ENCODE peak calls at places on chromosome 2, in eight cellular contexts. One of them, this sample, is unnamed.
A peak's percentile ranks its signal among the peaks of the same experiment; 100 is the strongest.

GRCh38 chr2:163553601-163554000 is 182.2 kb downstream of the FIGN start:
- DNase-seq in A549: no peak
- DNase-seq in stomach: no peak
- DNase-seq in ovary: no peak
- DNase-seq in SK-N-SH: peak; percentile 51
- DNase-seq in K562: no peak
- DNase-seq in transverse colon: no peak
- DNase-seq in HepG2: no peak
- DNase-seq in this sample: no peak

GRCh38 chr2:105125428-105125827 is 87.6 kb downstream of the MRPS9 start:
- DNase-seq in A549: no peak
- DNase-seq in stomach: no peak
- DNase-seq in ovary: no peak
- DNase-seq in SK-N-SH: peak; percentile 41
- DNase-seq in K562: peak; percentile 54
- DNase-seq in transverse colon: no peak
- DNase-seq in HepG2: peak; percentile 12
- DNase-seq in this sample: no peak

GRCh38 chr2:69509750-69510140 is 72.5 kb upstream of the NFU1 start:
- DNase-seq in A549: no peak
- DNase-seq in stomach: no peak
- DNase-seq in ovary: no peak
- DNase-seq in SK-N-SH: no peak
- DNase-seq in K562: no peak
- DNase-seq in transverse colon: no peak
- DNase-seq in HepG2: no peak
- DNase-seq in this sample: no peak

GRCh38 chr2:197163755-197164753 is 146.5 kb downstream of the ANKRD44 start:
- DNase-seq in A549: no peak
- DNase-seq in stomach: no peak
- DNase-seq in ovary: no peak
- DNase-seq in SK-N-SH: no peak
- DNase-seq in K562: no peak
- DNase-seq in transverse colon: no peak
- DNase-seq in HepG2: no peak
- DNase-seq in this sample: no peak

GRCh38 chr2:70985956-70986355 is 7.5 kb downstream of the ANKRD53 start:
- DNase-seq in A549: no peak
- DNase-seq in stomach: no peak
- DNase-seq in ovary: no peak
- DNase-seq in SK-N-SH: no peak
- DNase-seq in K562: no peak
- DNase-seq in transverse colon: no peak
- DNase-seq in HepG2: no peak
- DNase-seq in this sample: peak; percentile 20

GRCh38 chr2:160353166-160353565 is 140.4 kb downstream of the RBMS1 start:
- DNase-seq in A549: no peak
- DNase-seq in stomach: no peak
- DNase-seq in ovary: no peak
- DNase-seq in SK-N-SH: no peak
- DNase-seq in K562: no peak
- DNase-seq in transverse colon: no peak
- DNase-seq in HepG2: no peak
- DNase-seq in this sample: no peak

GRCh38 chr2:44137872-44138551 is 30.7 kb upstream of the PPM1B start:
- DNase-seq in A549: no peak
- DNase-seq in stomach: no peak
- DNase-seq in ovary: no peak
- DNase-seq in SK-N-SH: no peak
- DNase-seq in K562: no peak
- DNase-seq in transverse colon: no peak
- DNase-seq in HepG2: no peak
- DNase-seq in this sample: no peak

GRCh38 chr2:43158259-43158880 is 68.0 kb downstream of the ZFP36L2 start:
- DNase-seq in A549: peak; percentile 79
- DNase-seq in stomach: peak; percentile 87
- DNase-seq in ovary: peak; percentile 67
- DNase-seq in SK-N-SH: no peak
- DNase-seq in K562: no peak
- DNase-seq in transverse colon: peak; percentile 85
- DNase-seq in HepG2: peak; percentile 74
- DNase-seq in this sample: peak; percentile 95

GRCh38 chr2:23519334-23519651 is 134.3 kb downstream of the KLHL29 start:
- DNase-seq in A549: no peak
- DNase-seq in stomach: no peak
- DNase-seq in ovary: no peak
- DNase-seq in SK-N-SH: no peak
- DNase-seq in K562: no peak
- DNase-seq in transverse colon: no peak
- DNase-seq in HepG2: no peak
- DNase-seq in this sample: no peak

GRCh38 chr2:185644828-185645227 is 93.8 kb upstream of the FSIP2 start:
- DNase-seq in A549: no peak
- DNase-seq in stomach: no peak
- DNase-seq in ovary: no peak
- DNase-seq in SK-N-SH: no peak
- DNase-seq in K562: no peak
- DNase-seq in transverse colon: no peak
- DNase-seq in HepG2: no peak
- DNase-seq in this sample: no peak

GRCh38 chr2:7925506-7925905 is 756.4 kb upstream of the ID2 start:
- DNase-seq in A549: no peak
- DNase-seq in stomach: no peak
- DNase-seq in ovary: no peak
- DNase-seq in SK-N-SH: no peak
- DNase-seq in K562: no peak
- DNase-seq in transverse colon: no peak
- DNase-seq in HepG2: no peak
- DNase-seq in this sample: no peak

GRCh38 chr2:7929276-7929675 is 752.6 kb upstream of the ID2 start:
- DNase-seq in A549: no peak
- DNase-seq in stomach: no peak
- DNase-seq in ovary: no peak
- DNase-seq in SK-N-SH: no peak
- DNase-seq in K562: no peak
- DNase-seq in transverse colon: no peak
- DNase-seq in HepG2: no peak
- DNase-seq in this sample: no peak

GRCh38 chr2:7930800-7931635 is 750.8 kb upstream of the ID2 start:
- DNase-seq in A549: no peak
- DNase-seq in stomach: no peak
- DNase-seq in ovary: peak; percentile 81
- DNase-seq in SK-N-SH: no peak
- DNase-seq in K562: no peak
- DNase-seq in transverse colon: no peak
- DNase-seq in HepG2: no peak
- DNase-seq in this sample: peak; percentile 81

GRCh38 chr2:7924033-7924762 is 757.7 kb upstream of the ID2 start:
- DNase-seq in A549: no peak
- DNase-seq in stomach: no peak
- DNase-seq in ovary: no peak
- DNase-seq in SK-N-SH: no peak
- DNase-seq in K562: no peak
- DNase-seq in transverse colon: no peak
- DNase-seq in HepG2: no peak
- DNase-seq in this sample: no peak

DNA sequence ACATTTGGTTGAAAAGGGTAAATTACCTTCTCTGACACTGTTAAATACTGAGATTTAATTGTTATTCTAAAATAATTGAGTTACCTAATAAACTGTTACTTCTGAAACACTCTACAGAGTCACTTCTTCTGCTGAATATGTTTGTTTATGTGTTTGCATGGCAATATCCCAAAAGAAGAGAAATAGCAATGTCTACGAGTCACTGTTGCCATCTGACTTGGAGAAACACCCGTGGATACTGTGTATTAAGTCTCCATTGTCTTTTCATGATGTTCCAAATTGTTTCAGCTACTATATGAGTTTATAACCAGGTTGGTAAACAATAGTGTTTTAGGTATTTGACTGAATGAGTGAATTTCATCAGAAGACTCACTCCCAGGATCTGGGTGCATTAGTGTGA is 754.2 kb upstream of the ID2 start:
- DNase-seq in A549: no peak
- DNase-seq in stomach: no peak
- DNase-seq in ovary: no peak
- DNase-seq in SK-N-SH: no peak
- DNase-seq in K562: no peak
- DNase-seq in transverse colon: no peak
- DNase-seq in HepG2: no peak
- DNase-seq in this sample: no peak
- H3K4me3 ChIP-seq in A549: no peak overlapping the region
- H3K4me3 ChIP-seq in stomach: no peak overlapping the region
- H3K4me3 ChIP-seq in ovary: no peak overlapping the region
- H3K4me3 ChIP-seq in SK-N-SH: no peak overlapping the region
- H3K4me3 ChIP-seq in K562: no peak overlapping the region
- H3K4me3 ChIP-seq in transverse colon: no peak overlapping the region
- H3K4me3 ChIP-seq in HepG2: no peak overlapping the region
- H3K4me3 ChIP-seq in this sample: no peak overlapping the region

DNA sequence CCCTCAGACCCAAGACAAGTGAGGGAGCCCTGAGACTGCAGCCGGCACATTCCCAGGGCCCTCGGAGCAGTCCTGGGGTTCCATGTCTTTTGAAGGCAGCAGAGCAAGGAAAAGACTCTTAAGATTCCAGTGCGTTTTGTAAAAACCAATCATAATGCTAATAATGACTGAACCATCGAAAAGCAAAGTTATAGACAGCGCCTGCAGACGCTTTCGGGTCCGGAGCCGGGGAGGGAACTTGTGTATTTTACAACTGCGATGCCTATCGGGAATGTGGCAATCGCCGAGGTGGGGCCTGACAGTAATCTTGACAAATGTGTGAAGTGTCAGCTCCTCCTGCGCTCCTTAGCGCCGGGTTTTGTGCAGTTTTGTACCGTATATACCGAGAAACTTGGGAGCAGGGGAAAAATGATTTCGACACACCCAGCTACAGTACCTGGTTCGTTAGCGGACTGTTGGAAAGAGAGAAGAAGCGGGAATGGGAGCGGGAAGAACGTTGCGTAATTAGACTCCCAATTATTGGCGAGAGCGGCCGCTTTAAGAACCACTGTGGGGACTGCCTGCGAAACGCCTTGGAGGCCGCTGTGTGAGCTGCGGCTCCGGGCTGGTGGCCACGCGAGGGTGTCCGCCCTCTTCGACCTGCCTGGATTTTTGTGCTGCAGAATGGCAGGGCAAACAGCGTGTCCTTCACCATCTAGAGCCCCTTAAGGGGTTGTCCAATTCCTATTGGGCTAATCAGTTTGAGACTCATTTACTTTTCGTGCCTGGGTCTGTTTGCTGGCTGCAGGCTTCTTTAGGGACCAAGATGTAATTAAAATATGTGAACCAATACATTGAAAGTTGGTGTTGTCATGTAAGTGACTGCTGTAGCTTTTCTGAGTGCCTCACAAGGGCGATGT is 2.4 kb downstream of the EPAS1 start:
- DNase-seq in A549: peak; percentile 62
- DNase-seq in stomach: peak; percentile 75
- DNase-seq in ovary: peak; percentile 84
- DNase-seq in SK-N-SH: peak; percentile 72
- DNase-seq in K562: peak; percentile 45
- DNase-seq in transverse colon: peak; percentile 77
- DNase-seq in HepG2: peak; percentile 58
- DNase-seq in this sample: peak; percentile 88
- TF ChIP-seq EP300 in A549: no peak
- TF ChIP-seq EP300 in stomach: no peak
- TF ChIP-seq EP300 in ovary: no peak
- TF ChIP-seq EP300 in SK-N-SH: no peak
- TF ChIP-seq EP300 in K562: no peak
- TF ChIP-seq EP300 in transverse colon: no peak
- TF ChIP-seq EP300 in HepG2: peak; percentile 46
- TF ChIP-seq EP300 in this sample: no peak

GRCh38 chr2:108988796-108989713 is at the start of gene EDAR:
- DNase-seq in A549: peak; percentile 64
- DNase-seq in stomach: peak; percentile 63
- DNase-seq in ovary: no peak
- DNase-seq in SK-N-SH: peak; percentile 67
- DNase-seq in K562: peak; percentile 25
- DNase-seq in transverse colon: peak; percentile 69
- DNase-seq in HepG2: peak; percentile 54
- DNase-seq in this sample: no peak

GRCh38 chr2:108993095-108993937 is 4.3 kb upstream of the EDAR start:
- DNase-seq in A549: no peak
- DNase-seq in stomach: no peak
- DNase-seq in ovary: no peak
- DNase-seq in SK-N-SH: no peak
- DNase-seq in K562: no peak
- DNase-seq in transverse colon: no peak
- DNase-seq in HepG2: peak; percentile 63
- DNase-seq in this sample: no peak

GRCh38 chr2:108987111-108987510 is 1.9 kb downstream of the EDAR start:
- DNase-seq in A549: no peak
- DNase-seq in stomach: no peak
- DNase-seq in ovary: no peak
- DNase-seq in SK-N-SH: no peak
- DNase-seq in K562: peak; percentile 17
- DNase-seq in transverse colon: no peak
- DNase-seq in HepG2: no peak
- DNase-seq in this sample: no peak

GRCh38 chr2:108983610-108984009 is 5.4 kb downstream of the EDAR start:
- DNase-seq in A549: no peak
- DNase-seq in stomach: no peak
- DNase-seq in ovary: no peak
- DNase-seq in SK-N-SH: no peak
- DNase-seq in K562: no peak
- DNase-seq in transverse colon: no peak
- DNase-seq in HepG2: no peak
- DNase-seq in this sample: no peak

DNA sequence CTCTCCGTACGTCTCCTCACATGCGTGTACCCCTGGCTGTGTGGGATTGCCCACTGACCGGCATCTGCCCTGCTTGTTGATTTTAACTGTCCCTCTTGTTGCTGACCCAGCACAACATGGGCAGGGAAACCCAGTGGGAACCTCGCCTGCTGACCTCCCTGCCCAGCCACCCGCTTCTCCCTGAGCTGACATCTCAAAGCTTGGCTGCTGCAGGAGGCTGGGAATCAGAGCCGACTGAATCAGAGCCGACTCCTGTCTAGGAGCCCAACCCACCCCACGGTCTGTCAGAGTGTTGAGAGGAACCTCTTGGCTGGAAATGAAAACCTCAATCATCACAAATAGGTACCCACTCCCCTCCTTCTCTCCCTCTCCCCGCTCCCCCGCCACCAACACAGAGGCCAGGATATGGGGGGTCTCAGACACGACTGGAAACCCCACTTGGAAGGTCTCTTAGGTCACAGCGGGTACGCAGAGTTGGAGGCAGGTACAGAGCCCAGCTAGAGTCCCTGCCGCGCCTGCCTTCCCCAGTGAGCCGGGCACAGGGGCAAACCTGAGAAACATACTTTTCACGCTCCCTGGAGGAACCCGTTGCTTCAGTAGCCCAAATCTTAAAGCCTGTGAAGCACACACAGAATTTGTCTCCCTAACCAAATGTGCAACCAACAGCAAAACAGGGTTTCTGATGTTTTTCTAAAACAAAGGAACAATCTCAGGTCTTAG is 784 bp downstream of the EDAR start:
- DNase-seq in A549: no peak
- DNase-seq in stomach: no peak
- DNase-seq in ovary: no peak
- DNase-seq in SK-N-SH: no peak
- DNase-seq in K562: no peak
- DNase-seq in transverse colon: no peak
- DNase-seq in HepG2: no peak
- DNase-seq in this sample: no peak
- H3K4me3 ChIP-seq in A549: no peak overlapping the region
- H3K4me3 ChIP-seq in stomach: no peak overlapping the region
- H3K4me3 ChIP-seq in ovary: no peak overlapping the region
- H3K4me3 ChIP-seq in SK-N-SH: no peak overlapping the region
- H3K4me3 ChIP-seq in K562: no peak overlapping the region
- H3K4me3 ChIP-seq in transverse colon: no peak overlapping the region
- H3K4me3 ChIP-seq in HepG2: no peak overlapping the region
- H3K4me3 ChIP-seq in this sample: no peak overlapping the region

GRCh38 chr2:88733155-88733902 is 41.9 kb downstream of the RPIA start:
- DNase-seq in A549: no peak
- DNase-seq in stomach: no peak
- DNase-seq in ovary: no peak
- DNase-seq in SK-N-SH: no peak
- DNase-seq in K562: no peak
- DNase-seq in transverse colon: no peak
- DNase-seq in HepG2: no peak
- DNase-seq in this sample: no peak
- TF ChIP-seq EP300 in A549: no peak
- TF ChIP-seq EP300 in stomach: no peak
- TF ChIP-seq EP300 in ovary: no peak
- TF ChIP-seq EP300 in SK-N-SH: no peak
- TF ChIP-seq EP300 in K562: no peak
- TF ChIP-seq EP300 in transverse colon: no peak
- TF ChIP-seq EP300 in HepG2: no peak
- TF ChIP-seq EP300 in this sample: no peak

This sample was measured in sigmoid colon.